ENCODE peak calls at places on chromosomes 16 and 17, in eight cellular contexts. R is amniotic stem cell; D is mucosa of descending colon; S is MCF 10A; O is EL; C is activated CD8-positive, alpha-beta memory T cell treated with anti-CD3 and anti-CD28 coated beads for 48 hours; A is thyroid gland; L is fibroblast of the conjunctiva. X is an unnamed sample.

GRCh38 chr17:17681744-17682292 is 560 bp downstream of the RAI1 start:
- DNase-seq in R (no peak), D (peak), S (no peak), O (peak), C (no peak), A (peak), L (no peak), X (no peak)

GRCh38 chr16:85898521-85899442 is at the start of gene IRF8:
- DNase-seq in R (no peak), D (peak), S (no peak), O (peak), C (peak), A (peak), L (no peak), X (no peak)

GRCh38 chr16:88798772-88799455 is 4.7 kb upstream of the CDT1 start:
- DNase-seq in R (no peak), D (no peak), S (no peak), O (no peak), C (no peak), A (no peak), L (no peak), X (no peak)

GRCh38 chr17:79388556-79389295 is 222.1 kb downstream of the RBFOX3 start:
- DNase-seq in R (no peak), D (peak), S (peak), O (peak), C (no peak), A (peak), L (no peak), X (peak)

GRCh38 chr16:78925071-78925714 is 675.3 kb downstream of the MAF start:
- DNase-seq in R (no peak), D (peak), S (peak), O (no peak), C (no peak), A (peak), L (no peak), X (peak)

GRCh38 chr17:59266748-59267147 is 46.4 kb downstream of the GDPD1 start:
- DNase-seq in R (no peak), D (no peak), S (peak), O (no peak), C (no peak), A (no peak), L (no peak), X (peak)

GRCh38 chr16:73179671-73180370 is 131.9 kb upstream of the ZFHX3 start:
- DNase-seq in R (no peak), D (no peak), S (no peak), O (no peak), C (no peak), A (no peak), L (no peak), X (no peak)

GRCh38 chr17:21124096-21124495 is 2.7 kb upstream of the DHRS7B start:
- DNase-seq in R (no peak), D (no peak), S (peak), O (no peak), C (no peak), A (no peak), L (no peak), X (no peak)

GRCh38 chr16:53893731-53894435 is 189.9 kb downstream of the FTO start:
- DNase-seq in R (peak), D (peak), S (peak), O (peak), C (no peak), A (peak), L (peak), X (peak)

GRCh38 chr17:2025622-2026309 is 632 bp upstream of the RTN4RL1 start:
- DNase-seq in R (peak), D (peak), S (peak), O (peak), C (no peak), A (peak), L (peak), X (peak)

GRCh38 chr16:31893824-31894223 is 20.2 kb downstream of the ZNF267 start:
- DNase-seq in R (no peak), D (no peak), S (no peak), O (no peak), C (no peak), A (no peak), L (no peak), X (no peak)

GRCh38 chr16:1770328-1771071 is 843 bp downstream of the NME3 start:
- DNase-seq in R (no peak), D (peak), S (peak), O (peak), C (no peak), A (peak), L (peak), X (peak)

GRCh38 chr17:81094744-81095607 is 60.0 kb downstream of the BAIAP2 start:
- DNase-seq in R (peak), D (peak), S (peak), O (peak), C (peak), A (peak), L (peak), X (peak)

GRCh38 chr16:71201556-71201955 is 29.0 kb downstream of the HYDIN start:
- DNase-seq in R (no peak), D (no peak), S (no peak), O (no peak), C (no peak), A (no peak), L (no peak), X (peak)

GRCh38 chr17:82941021-82942001 is 101.5 kb upstream of the ZNF750 start:
- DNase-seq in R (no peak), D (peak), S (no peak), O (no peak), C (no peak), A (no peak), L (no peak), X (no peak)

GRCh38 chr17:75667825-75668224 is 687 bp downstream of the SAP30BP start:
- DNase-seq in R (no peak), D (no peak), S (no peak), O (no peak), C (no peak), A (no peak), L (no peak), X (no peak)

GRCh38 chr17:75159196-75160031 is 5.1 kb upstream of the JPT1 start:
- DNase-seq in R (no peak), D (no peak), S (peak), O (peak), C (no peak), A (no peak), L (no peak), X (peak)

GRCh38 chr16:76483510-76483909 is 206.3 kb downstream of the CNTNAP4 start:
- DNase-seq in R (no peak), D (no peak), S (no peak), O (no peak), C (no peak), A (no peak), L (no peak), X (no peak)

GRCh38 chr17:74519951-74520553 is 11.2 kb downstream of the CD300LB start:
- DNase-seq in R (no peak), D (no peak), S (no peak), O (no peak), C (no peak), A (no peak), L (no peak), X (no peak)

GRCh38 chr16:89135166-89135565 is 36.4 kb upstream of the CDH15 start:
- DNase-seq in R (no peak), D (peak), S (no peak), O (no peak), C (no peak), A (no peak), L (no peak), X (no peak)

GRCh38 chr17:81579821-81580321 is 27.7 kb upstream of the FAAP100 start:
- DNase-seq in R (peak), D (no peak), S (no peak), O (peak), C (no peak), A (no peak), L (no peak), X (peak)

GRCh38 chr17:77460514-77461046 is 319.8 kb downstream of the SEC14L1 start:
- DNase-seq in R (no peak), D (peak), S (no peak), O (no peak), C (no peak), A (no peak), L (no peak), X (no peak)

GRCh38 chr17:79391808-79392233 is 219.0 kb downstream of the RBFOX3 start:
- DNase-seq in R (peak), D (peak), S (peak), O (peak), C (peak), A (peak), L (peak), X (peak)

GRCh38 chr17:78252701-78253635 is 21.5 kb downstream of the TMEM235 start:
- DNase-seq in R (no peak), D (no peak), S (no peak), O (no peak), C (no peak), A (no peak), L (no peak), X (no peak)

GRCh38 chr16:56281256-56281805 is 90.0 kb downstream of the GNAO1 start:
- DNase-seq in R (no peak), D (no peak), S (peak), O (peak), C (no peak), A (no peak), L (no peak), X (peak)

GRCh38 chr17:59416184-59416583 is 84.7 kb downstream of the YPEL2 start:
- DNase-seq in R (no peak), D (no peak), S (no peak), O (no peak), C (no peak), A (no peak), L (no peak), X (no peak)

GRCh38 chr16:396605-397004 is 394 bp upstream of the NME4 start:
- DNase-seq in R (peak), D (peak), S (no peak), O (peak), C (no peak), A (peak), L (no peak), X (peak)

GRCh38 chr16:7849891-7850290 is 517.2 kb downstream of the RBFOX1 start:
- DNase-seq in R (no peak), D (no peak), S (no peak), O (no peak), C (no peak), A (peak), L (no peak), X (no peak)

GRCh38 chr16:89257757-89258465 is 40.4 kb downstream of the ZNF778 start:
- DNase-seq in R (no peak), D (no peak), S (no peak), O (no peak), C (no peak), A (no peak), L (no peak), X (no peak)

GRCh38 chr16:11871193-11871592 is 19.9 kb upstream of the RSL1D1 start:
- DNase-seq in R (no peak), D (no peak), S (peak), O (peak), C (no peak), A (peak), L (peak), X (no peak)

GRCh38 chr16:71408536-71408935 is 33.3 kb downstream of the TLE7 start:
- DNase-seq in R (no peak), D (no peak), S (no peak), O (no peak), C (no peak), A (no peak), L (no peak), X (no peak)

GRCh38 chr16:54286330-54287017 is at the start of gene IRX3:
- DNase-seq in R (peak), D (no peak), S (peak), O (peak), C (no peak), A (peak), L (peak), X (peak)

GRCh38 chr16:23670137-23670776 is 8.4 kb upstream of the PLK1 start:
- DNase-seq in R (no peak), D (no peak), S (peak), O (peak), C (no peak), A (no peak), L (no peak), X (peak)

X was measured in epithelial cell of esophagus.